ENCODE peak calls at places on chromosomes 7 and 10, in four cellular contexts. H is KBM-7; C is stimulated activated CD4-positive, alpha-beta T cell treated with anti-CD3 and anti-CD28 coated beads, Interleukin-4, amount 100 ng/mL, for 48 hours; F is nephron progenitor cell. D is an unnamed sample.

GRCh38 chr10:95384011-95384704 is 93.4 kb upstream of the PDLIM1 start:
- DNase-seq in H (no peak), C (peak; percentile 14), F (no peak), D (no peak)

GRCh38 chr10:103936022-103936421 is 18.0 kb upstream of the STN1 start:
- DNase-seq in H (no peak), C (no peak), F (no peak), D (no peak)

GRCh38 chr7:36747251-36747968 is 23.1 kb upstream of the AOAH start:
- DNase-seq in H (no peak), C (no peak), F (no peak), D (no peak)

GRCh38 chr7:11623093-11623678 is 208.8 kb downstream of the THSD7A start:
- DNase-seq in H (no peak), C (no peak), F (no peak), D (no peak)

GRCh38 chr7:51234139-51234538 is 82.5 kb downstream of the COBL start:
- DNase-seq in H (no peak), C (no peak), F (peak; percentile 22), D (no peak)

GRCh38 chr7:128032605-128033235 is 1.5 kb upstream of the LRRC4 start:
- DNase-seq in H (no peak), C (no peak), F (no peak), D (no peak)

GRCh38 chr7:151243411-151244155 is 4.9 kb downstream of the SMARCD3 start:
- DNase-seq in H (no peak), C (no peak), F (no peak), D (no peak)

GRCh38 chr7:154350892-154351291 is 298.7 kb downstream of the DPP6 start:
- DNase-seq in H (no peak), C (no peak), F (no peak), D (no peak)

GRCh38 chr7:14398531-14398930 is 409.1 kb upstream of the ETV1 start:
- DNase-seq in H (no peak), C (no peak), F (no peak), D (no peak)

D was measured in Kasumi-1.